ENCODE peak calls at places on chromosomes 16 and 17, in five cellular contexts. B, S, E, H and F are unnamed samples.
A peak's percentile ranks its signal among the peaks of the same experiment; 100 is the strongest.

GRCh38 chr17:49504369-49504768 is 9.3 kb downstream of the NGFR start:
- DNase-seq in B (no peak), S (no peak), E (no peak), H (no peak), F (no peak)

GRCh38 chr16:89564476-89565255 is 4.2 kb downstream of the RPL13 start:
- DNase-seq in B (peak; percentile 80), S (no peak), E (no peak), H (no peak), F (no peak)

GRCh38 chr17:51238253-51238887 is 21.5 kb downstream of the MBTD1 start:
- DNase-seq in B (no peak), S (no peak), E (no peak), H (no peak), F (no peak)

GRCh38 chr16:28985611-28986041 is 774 bp downstream of the LAT start:
- DNase-seq in B (no peak), S (no peak), E (no peak), H (no peak), F (no peak)

GRCh38 chr17:30964878-30965277 is 6.0 kb upstream of the RNF135 start:
- DNase-seq in B (peak; percentile 28), S (no peak), E (no peak), H (no peak), F (peak; percentile 40)

GRCh38 chr16:75116081-75116910 is at the start of gene LDHD:
- DNase-seq in B (peak; percentile 82), S (peak; percentile 86), E (peak; percentile 21), H (peak; percentile 46), F (no peak)

GRCh38 chr16:4936991-4937781 is at the start of gene PPL:
- DNase-seq in B (peak; percentile 98), S (peak; percentile 61), E (peak; percentile 78), H (no peak), F (no peak)

GRCh38 chr17:73052923-73053322 is 39.6 kb downstream of the SLC39A11 start:
- DNase-seq in B (no peak), S (no peak), E (no peak), H (no peak), F (no peak)

GRCh38 chr17:10224592-10225195 is 26.3 kb upstream of the GAS7 start:
- DNase-seq in B (no peak), S (no peak), E (no peak), H (no peak), F (no peak)

GRCh38 chr16:592518-593306 is 2.8 kb downstream of the RAB40C start:
- DNase-seq in B (no peak), S (no peak), E (peak; percentile 97), H (no peak), F (no peak)

GRCh38 chr16:67286441-67287235 is 7.3 kb downstream of the PLEKHG4 start:
- DNase-seq in B (no peak), S (no peak), E (no peak), H (no peak), F (no peak)

GRCh38 chr16:56849690-56850680 is 15.0 kb upstream of the SLC12A3 start:
- DNase-seq in B (no peak), S (no peak), E (no peak), H (no peak), F (peak; percentile 38)

GRCh38 chr16:85293899-85294642 is 181.8 kb upstream of the CIBAR2 start:
- DNase-seq in B (no peak), S (no peak), E (no peak), H (peak; percentile 65), F (no peak)

GRCh38 chr17:57283203-57283971 is 27.1 kb downstream of the MSI2 start:
- DNase-seq in B (no peak), S (no peak), E (no peak), H (no peak), F (no peak)

GRCh38 chr16:4403133-4403949 is 13.1 kb downstream of the CORO7 start:
- DNase-seq in B (no peak), S (no peak), E (no peak), H (no peak), F (no peak)

GRCh38 chr16:47884131-47884725 is 271.6 kb downstream of the ABCC12 start:
- DNase-seq in B (peak; percentile 80), S (no peak), E (peak; percentile 16), H (no peak), F (no peak)

GRCh38 chr16:10514369-10515055 is 65.9 kb downstream of the EMP2 start:
- DNase-seq in B (peak; percentile 77), S (peak; percentile 31), E (peak; percentile 52), H (peak; percentile 51), F (peak; percentile 70)

GRCh38 chr17:27473748-27474609 is 17.7 kb downstream of the KSR1 start:
- DNase-seq in B (no peak), S (peak; percentile 64), E (no peak), H (peak; percentile 14), F (no peak)

GRCh38 chr17:32659419-32659842 is 172.6 kb downstream of the CDK5R1 start:
- DNase-seq in B (peak; percentile 95), S (peak; percentile 59), E (peak; percentile 40), H (peak; percentile 33), F (peak; percentile 55)

GRCh38 chr17:74446551-74447500 is 14.9 kb downstream of the GPRC5C start:
- DNase-seq in B (peak; percentile 69), S (peak; percentile 78), E (peak; percentile 19), H (no peak), F (no peak)

GRCh38 chr16:1895949-1896675 is 22.1 kb downstream of the HS3ST6 start:
- DNase-seq in B (no peak), S (no peak), E (no peak), H (no peak), F (no peak)

GRCh38 chr17:6509295-6509771 is 47.0 kb downstream of the PITPNM3 start:
- DNase-seq in B (peak; percentile 69), S (no peak), E (no peak), H (no peak), F (peak; percentile 37)

GRCh38 chr17:59366773-59367656 is 35.6 kb downstream of the YPEL2 start:
- DNase-seq in B (peak; percentile 85), S (peak; percentile 70), E (no peak), H (peak; percentile 44), F (peak; percentile 69)
- H3K4me1 ChIP-seq in B (peaks cover 57% of the 10 kb centered on the region), S (peaks cover 48% of the 10 kb centered on the region), E (peaks cover 3% of the 10 kb centered on the region), H (peaks cover 41% of the 10 kb centered on the region), F (peaks cover 35% of the 10 kb centered on the region)

DNA sequence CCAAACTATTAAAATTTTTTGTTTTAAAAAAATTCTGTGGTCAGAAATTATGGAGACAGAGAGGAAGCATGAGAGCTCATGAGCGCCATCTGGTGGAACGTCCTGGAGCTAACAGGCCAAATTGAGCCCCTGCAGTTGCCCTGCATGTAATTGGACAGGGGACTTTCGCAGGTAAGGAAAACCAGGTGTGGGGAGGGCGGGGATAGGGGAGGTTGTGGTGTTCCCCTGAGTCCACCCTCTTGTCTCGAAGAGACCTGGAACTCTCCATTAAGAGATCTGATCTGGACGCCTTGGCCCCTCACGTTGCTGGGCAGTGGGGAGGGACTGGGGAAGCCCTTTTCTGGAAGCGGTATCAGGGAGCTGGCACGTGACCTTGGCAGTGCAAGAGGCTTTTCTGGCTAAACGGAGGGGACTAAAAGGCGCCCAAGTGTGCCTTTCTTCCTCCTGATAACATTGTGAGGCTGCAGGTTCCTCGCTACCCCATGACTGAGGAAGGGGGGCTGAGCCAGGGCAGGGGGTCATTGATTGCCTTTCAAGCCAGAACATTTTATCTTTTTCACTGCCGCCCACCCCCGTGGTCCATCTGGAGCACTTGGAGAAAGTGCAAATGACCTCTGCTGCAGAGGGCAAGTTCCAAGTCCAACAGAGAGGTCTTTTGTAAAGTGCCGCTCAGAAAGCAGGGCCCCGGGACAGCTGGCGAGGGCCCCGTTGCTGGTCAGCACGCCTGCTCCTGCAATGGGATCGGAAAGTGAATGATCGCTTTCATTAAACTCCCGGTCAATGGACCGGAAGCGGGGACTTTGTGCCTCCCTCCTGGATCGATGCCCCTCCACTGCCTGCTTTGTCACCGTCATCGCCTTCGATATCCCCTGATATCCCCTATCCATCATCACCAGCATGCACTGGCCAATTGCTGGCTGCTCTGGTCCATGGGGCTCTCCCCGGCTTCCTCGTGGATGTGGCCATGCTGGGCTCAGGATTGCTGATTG is 18.4 kb downstream of the PDILT start:
- DNase-seq in B (peak; percentile 92), S (peak; percentile 37), E (peak; percentile 17), H (peak; percentile 61), F (peak; percentile 36)
- H3K4me1 ChIP-seq in B (no peaks in the 10 kb centered on the region), S (no peaks in the 10 kb centered on the region), E (no peaks in the 10 kb centered on the region), H (no peaks in the 10 kb centered on the region), F (no peaks in the 10 kb centered on the region)

DNA sequence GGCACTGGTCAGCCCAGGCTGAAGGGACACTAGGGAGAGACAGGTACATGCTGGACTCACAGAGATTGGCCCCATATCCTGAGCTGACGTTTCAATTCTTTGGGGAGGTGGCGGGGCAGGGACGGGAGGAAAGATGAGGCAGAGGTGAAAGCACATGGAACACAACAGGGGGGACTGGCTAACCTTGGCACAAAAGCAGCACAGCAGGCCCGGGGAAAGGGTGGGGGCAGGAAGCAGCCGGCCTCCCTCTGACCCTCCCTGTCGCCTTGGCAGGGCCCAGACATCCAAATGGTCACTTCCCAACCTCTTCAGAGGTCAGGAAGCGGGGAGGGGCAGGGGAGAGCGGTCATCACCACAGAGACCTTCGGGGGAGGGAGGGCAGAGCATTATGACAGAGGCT is 6.6 kb downstream of the VAT1 start:
- DNase-seq in B (peak; percentile 50), S (peak; percentile 83), E (no peak), H (no peak), F (no peak)
- H3K4me1 ChIP-seq in B (peaks cover 12% of the 10 kb centered on the region), S (peaks cover 6% of the 10 kb centered on the region), E (peaks cover 4% of the 10 kb centered on the region), H (peaks cover 13% of the 10 kb centered on the region), F (peaks cover 12% of the 10 kb centered on the region)

GRCh38 chr17:78318407-78318806 is 41.5 kb downstream of the SOCS3 start:
- DNase-seq in B (peak; percentile 55), S (no peak), E (no peak), H (no peak), F (no peak)
- H3K4me1 ChIP-seq in B (peaks cover 12% of the 10 kb centered on the region), S (peaks cover 9% of the 10 kb centered on the region), E (peaks cover 46% of the 10 kb centered on the region), H (peaks cover 5% of the 10 kb centered on the region), F (peaks cover 42% of the 10 kb centered on the region)